ENCODE peak calls at places on chromosomes 11 and 22, in eight cellular contexts. X, F, J, W, E, Z, V and T are unnamed samples.

GRCh38 chr22:43830931-43831560 is 18.9 kb upstream of the EFCAB6 start:
- DNase-seq in X (no peak), F (no peak), J (no peak), W (no peak), E (no peak), Z (no peak), V (no peak), T (no peak)

GRCh38 chr11:35944503-35945136 is 758 bp downstream of the LDLRAD3 start:
- DNase-seq in X (no peak), F (no peak), J (no peak), W (no peak), E (no peak), Z (no peak), V (peak; percentile 2), T (peak; percentile 62)

GRCh38 chr11:584287-584686 is 8.0 kb downstream of the PHRF1 start:
- DNase-seq in X (no peak), F (no peak), J (no peak), W (no peak), E (no peak), Z (no peak), V (no peak), T (no peak)

GRCh38 chr11:9956483-9956882 is 292.6 kb downstream of the SWAP70 start:
- DNase-seq in X (no peak), F (no peak), J (no peak), W (peak; percentile 41), E (no peak), Z (no peak), V (no peak), T (no peak)

GRCh38 chr22:44429941-44430587 is 68.0 kb downstream of the RTL6 start:
- DNase-seq in X (no peak), F (no peak), J (no peak), W (no peak), E (no peak), Z (no peak), V (no peak), T (no peak)

GRCh38 chr22:23803001-23803819 is 16.4 kb downstream of the SMARCB1 start:
- DNase-seq in X (no peak), F (no peak), J (peak; percentile 88), W (no peak), E (no peak), Z (no peak), V (no peak), T (no peak)

GRCh38 chr11:89436071-89436470 is 55.1 kb downstream of the NOX4 start:
- DNase-seq in X (no peak), F (no peak), J (no peak), W (peak; percentile 58), E (peak; percentile 43), Z (no peak), V (peak; percentile 4), T (peak; percentile 61)

GRCh38 chr22:50521710-50522109 is 3.7 kb downstream of the SCO2 start:
- DNase-seq in X (no peak), F (no peak), J (no peak), W (no peak), E (no peak), Z (no peak), V (no peak), T (no peak)

DNA sequence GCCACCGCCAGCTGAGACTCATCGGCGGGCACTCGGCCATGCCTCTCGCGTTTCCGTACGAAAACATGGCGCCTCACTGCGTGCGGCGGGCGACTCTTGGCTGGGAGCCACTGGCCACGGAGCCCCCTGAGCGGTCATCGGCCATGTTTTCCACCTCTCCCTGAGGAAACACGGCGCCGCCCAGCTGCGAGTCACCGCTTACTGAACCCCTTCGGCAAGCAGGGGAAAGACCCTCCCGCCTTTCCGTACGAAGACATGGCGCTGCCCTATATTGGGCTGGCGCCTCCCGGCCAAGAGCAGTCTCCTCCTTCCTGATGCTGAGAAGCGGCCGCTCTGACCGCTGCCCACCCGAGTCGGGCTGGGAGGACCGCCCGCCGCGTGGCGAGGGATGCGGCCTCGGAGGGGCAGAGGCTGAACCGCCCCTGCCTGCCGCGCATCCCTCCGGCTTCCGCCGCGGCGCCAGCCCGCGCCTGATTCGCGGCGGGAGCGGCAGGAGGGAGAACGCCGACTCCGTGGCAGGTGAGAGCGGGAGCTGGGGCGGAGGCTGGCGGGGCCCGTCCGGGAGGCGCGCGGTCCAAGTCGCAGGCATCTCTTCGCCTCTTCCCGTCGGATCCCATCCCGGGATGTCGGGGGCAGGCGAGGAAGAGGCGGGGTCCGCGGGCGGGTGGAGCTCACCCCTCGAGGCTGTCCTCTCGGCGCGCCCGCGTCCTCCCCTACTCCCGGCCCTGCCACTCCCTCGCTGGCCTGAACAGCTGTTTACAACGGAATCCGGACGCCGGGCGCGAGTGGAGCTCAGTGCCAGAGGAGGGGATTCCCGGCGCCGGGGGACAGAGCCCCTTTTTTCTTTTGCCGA is at the start of gene TCP11L1:
- DNase-seq in X (peak; percentile 87), F (peak; percentile 91), J (peak; percentile 90), W (peak; percentile 93), E (peak; percentile 96), Z (peak; percentile 88), V (peak; percentile 91), T (peak; percentile 89)
- H3K4me3 ChIP-seq in X (peak within 1 kb of the TSS; percentile 98), F (peak within 1 kb of the TSS; percentile 87), J (peak within 1 kb of the TSS; percentile 90), W (peak within 1 kb of the TSS; percentile 63), E (peak within 1 kb of the TSS; percentile 90), Z (peak within 1 kb of the TSS; percentile 95), V (peak within 1 kb of the TSS; percentile 63), T (peak within 1 kb of the TSS; percentile 83)

GRCh38 chr11:1834791-1835670 is at the start of gene SYT8:
- DNase-seq in X (no peak), F (no peak), J (no peak), W (no peak), E (no peak), Z (no peak), V (peak; percentile 50), T (no peak)

GRCh38 chr11:1837171-1838076 is 1.4 kb upstream of the TNNI2 start:
- DNase-seq in X (peak; percentile 67), F (peak; percentile 50), J (peak; percentile 95), W (peak; percentile 28), E (peak; percentile 63), Z (peak; percentile 64), V (no peak), T (peak; percentile 88)

GRCh38 chr11:1838077-1838425 is 730 bp upstream of the TNNI2 start:
- DNase-seq in X (no peak), F (no peak), J (no peak), W (no peak), E (no peak), Z (no peak), V (no peak), T (no peak)

GRCh38 chr11:1835671-1836010 is 851 bp downstream of the SYT8 start:
- DNase-seq in X (no peak), F (no peak), J (no peak), W (no peak), E (no peak), Z (no peak), V (no peak), T (no peak)

DNA sequence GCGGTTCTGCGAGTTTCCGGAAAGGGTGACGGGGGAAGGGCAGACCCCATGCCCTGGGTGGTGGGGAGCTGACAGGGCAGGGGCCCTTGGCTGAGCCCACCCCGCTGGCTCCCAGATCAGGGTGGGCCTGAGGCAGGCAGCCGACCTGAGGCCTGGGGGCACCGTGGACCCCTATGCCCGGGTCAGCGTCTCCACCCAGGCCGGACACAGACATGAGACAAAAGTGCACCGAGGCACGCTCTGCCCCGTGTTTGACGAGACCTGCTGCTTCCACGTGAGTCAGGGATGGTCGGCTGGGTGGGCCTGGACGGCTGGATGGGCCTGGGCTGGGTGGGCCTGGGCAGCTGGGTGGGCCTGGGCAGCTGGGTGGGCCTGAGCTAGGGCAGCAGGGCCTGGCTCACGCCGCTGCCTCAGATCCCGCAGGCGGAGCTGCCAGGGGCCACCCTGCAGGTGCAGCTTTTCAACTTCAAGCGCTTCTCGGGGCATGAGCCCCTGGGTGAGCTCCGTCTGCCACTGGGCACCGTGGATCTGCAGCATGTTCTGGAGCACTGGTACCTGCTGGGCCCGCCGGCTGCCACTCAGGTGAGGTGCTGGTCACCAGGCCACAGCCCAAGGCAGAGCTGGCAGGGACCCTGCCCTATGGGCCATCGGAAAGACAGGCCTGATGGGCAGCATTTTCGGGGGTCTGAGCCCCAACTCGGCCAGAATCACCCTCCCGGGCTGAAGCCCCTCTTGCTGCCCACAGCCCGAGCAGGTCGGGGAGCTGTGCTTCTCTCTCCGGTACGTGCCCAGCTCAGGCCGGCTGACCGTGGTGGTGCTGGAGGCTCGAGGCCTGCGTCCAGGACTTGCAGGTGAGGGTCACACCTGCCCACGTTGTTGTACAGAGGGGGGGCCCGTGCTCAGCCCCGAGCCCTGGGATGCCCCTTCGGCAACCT is 1.5 kb downstream of the SYT8 start:
- DNase-seq in X (no peak), F (no peak), J (peak; percentile 38), W (no peak), E (no peak), Z (no peak), V (no peak), T (no peak)
- H3K9ac ChIP-seq in X (peak overlapping the region; percentile 60), F (no peak overlapping the region), J (no peak overlapping the region), W (no peak overlapping the region), E (no peak overlapping the region), Z (no peak overlapping the region), V (peak overlapping the region; percentile 83), T (no peak overlapping the region)

GRCh38 chr11:34056672-34057071 is 5.1 kb downstream of the CAPRIN1 start:
- DNase-seq in X (no peak), F (no peak), J (no peak), W (no peak), E (no peak), Z (no peak), V (no peak), T (no peak)

GRCh38 chr11:34052036-34052607 is 591 bp downstream of the CAPRIN1 start:
- DNase-seq in X (peak; percentile 88), F (peak; percentile 53), J (peak; percentile 96), W (peak; percentile 84), E (peak; percentile 92), Z (peak; percentile 93), V (peak; percentile 84), T (peak; percentile 95)

GRCh38 chr11:34052608-34053160 is 1.2 kb downstream of the CAPRIN1 start:
- DNase-seq in X (peak; percentile 15), F (no peak), J (peak; percentile 64), W (no peak), E (peak; percentile 44), Z (peak; percentile 42), V (peak; percentile 17), T (peak; percentile 49)

GRCh38 chr11:34053161-34053686 is 1.7 kb downstream of the CAPRIN1 start:
- DNase-seq in X (peak; percentile 54), F (no peak), J (peak; percentile 92), W (peak; percentile 76), E (peak; percentile 84), Z (peak; percentile 86), V (peak; percentile 70), T (peak; percentile 93)

DNA sequence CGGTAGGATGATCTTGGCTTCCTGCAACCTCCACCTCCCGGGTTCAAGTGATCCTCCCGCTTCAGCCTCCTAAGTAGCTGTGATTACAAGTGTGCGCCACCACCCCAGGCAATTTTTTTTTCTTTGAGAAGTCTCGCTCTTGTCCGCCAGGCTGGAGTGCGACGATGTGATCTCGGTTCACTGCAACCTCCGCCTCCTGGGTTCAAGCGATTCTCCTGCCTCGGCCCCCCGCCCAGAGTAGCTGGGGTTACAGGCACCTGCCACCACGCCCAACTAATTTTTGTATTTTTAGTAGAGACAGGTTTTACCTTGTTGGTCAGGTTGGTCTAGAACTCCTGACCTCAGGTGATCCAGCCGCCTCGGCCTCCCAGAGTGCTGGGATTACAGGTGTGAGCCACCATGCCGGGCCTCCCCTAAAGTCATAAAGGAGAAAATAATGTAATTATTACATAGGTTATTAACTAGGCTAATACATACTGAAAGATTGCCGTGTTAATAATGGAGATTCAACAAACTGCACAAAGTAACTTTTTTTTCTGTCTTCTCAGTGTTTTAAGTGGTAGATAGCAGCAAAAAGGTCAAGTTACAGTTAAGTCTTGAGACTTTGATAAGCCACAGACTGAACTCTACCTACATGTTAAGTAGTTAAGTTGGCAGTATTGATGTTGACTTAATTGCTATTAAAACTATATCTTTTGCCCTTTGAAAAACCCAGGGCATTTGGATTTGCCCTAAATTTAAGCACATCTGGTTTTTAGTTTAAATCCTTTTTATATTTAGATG is 3.9 kb downstream of the CAPRIN1 start:
- DNase-seq in X (no peak), F (no peak), J (no peak), W (no peak), E (no peak), Z (no peak), V (no peak), T (no peak)
- H3K4me3 ChIP-seq in X (no peak overlapping the region), F (peak overlapping the region; percentile 86), J (no peak overlapping the region), W (no peak overlapping the region), E (no peak overlapping the region), Z (no peak overlapping the region), V (no peak overlapping the region), T (peak overlapping the region; percentile 96)

GRCh38 chr11:65861165-65861505 is 902 bp downstream of the MUS81 start:
- DNase-seq in X (no peak), F (no peak), J (no peak), W (no peak), E (no peak), Z (no peak), V (no peak), T (peak; percentile 38)

GRCh38 chr11:65861533-65862183 is 1.4 kb downstream of the MUS81 start:
- DNase-seq in X (no peak), F (no peak), J (no peak), W (no peak), E (no peak), Z (no peak), V (no peak), T (no peak)

GRCh38 chr11:65860278-65861164 is at the start of gene MUS81:
- DNase-seq in X (peak; percentile 95), F (peak; percentile 91), J (peak; percentile 99), W (peak; percentile 97), E (peak; percentile 99), Z (peak; percentile 99), V (peak; percentile 98), T (peak; percentile 98)

GRCh38 chr11:65862941-65863888 is 3.0 kb downstream of the MUS81 start:
- DNase-seq in X (no peak), F (no peak), J (no peak), W (no peak), E (no peak), Z (no peak), V (no peak), T (no peak)

GRCh38 chr11:65862191-65862735 is 2.0 kb downstream of the MUS81 start:
- DNase-seq in X (no peak), F (no peak), J (no peak), W (no peak), E (no peak), Z (no peak), V (no peak), T (no peak)
- H3K9ac ChIP-seq in X (no peak overlapping the region), F (no peak overlapping the region), J (peak overlapping the region; percentile 87), W (no peak overlapping the region), E (no peak overlapping the region), Z (peak overlapping the region; percentile 14), V (no peak overlapping the region), T (peak overlapping the region; percentile 99)